ENCODE peak calls at places on chromosome 15, in seven cellular contexts. One of them, this sample, is unnamed.

GRCh38 chr15:66139816-66140215 is 113.7 kb downstream of the MEGF11 start:
- DNase-seq in fibroblast of mammary gland: no peak
- DNase-seq in dorsolateral prefrontal cortex: no peak
- DNase-seq in astrocyte: no peak
- DNase-seq in colonic mucosa: no peak
- DNase-seq in AG10803: no peak
- DNase-seq in astrocyte of the spinal cord: no peak
- DNase-seq in this sample: no peak

GRCh38 chr15:83565553-83566159 is 88.3 kb upstream of the ADAMTSL3 start:
- DNase-seq in dorsolateral prefrontal cortex: no peak
- DNase-seq in fibroblast of mammary gland: peak; percentile 41
- DNase-seq in astrocyte: no peak
- DNase-seq in astrocyte of the spinal cord: peak; percentile 29
- DNase-seq in colonic mucosa: no peak
- DNase-seq in AG10803: peak; percentile 17
- DNase-seq in this sample: no peak

GRCh38 chr15:62532367-62532766 is 367.3 kb upstream of the C2CD4B start:
- DNase-seq in astrocyte: no peak
- DNase-seq in astrocyte of the spinal cord: no peak
- DNase-seq in colonic mucosa: no peak
- DNase-seq in AG10803: no peak
- DNase-seq in fibroblast of mammary gland: no peak
- DNase-seq in dorsolateral prefrontal cortex: no peak
- DNase-seq in this sample: no peak

GRCh38 chr15:95622843-95623242 is 707.7 kb upstream of the NR2F2 start:
- DNase-seq in AG10803: no peak
- DNase-seq in dorsolateral prefrontal cortex: no peak
- DNase-seq in astrocyte of the spinal cord: no peak
- DNase-seq in colonic mucosa: no peak
- DNase-seq in fibroblast of mammary gland: no peak
- DNase-seq in astrocyte: no peak
- DNase-seq in this sample: no peak

GRCh38 chr15:101615414-101615985 is 36.7 kb downstream of the TM2D3 start:
- DNase-seq in astrocyte of the spinal cord: no peak
- DNase-seq in colonic mucosa: no peak
- DNase-seq in astrocyte: no peak
- DNase-seq in fibroblast of mammary gland: peak; percentile 49
- DNase-seq in AG10803: peak; percentile 68
- DNase-seq in dorsolateral prefrontal cortex: no peak
- DNase-seq in this sample: no peak

GRCh38 chr15:80768158-80768557 is 11.0 kb upstream of the CEMIP start:
- DNase-seq in fibroblast of mammary gland: no peak
- DNase-seq in astrocyte: no peak
- DNase-seq in dorsolateral prefrontal cortex: no peak
- DNase-seq in astrocyte of the spinal cord: no peak
- DNase-seq in AG10803: no peak
- DNase-seq in colonic mucosa: no peak
- DNase-seq in this sample: no peak

GRCh38 chr15:88246666-88247446 is 9.7 kb downstream of the NTRK3 start:
- DNase-seq in astrocyte of the spinal cord: peak; percentile 70
- DNase-seq in astrocyte: peak; percentile 27
- DNase-seq in fibroblast of mammary gland: peak; percentile 54
- DNase-seq in dorsolateral prefrontal cortex: peak; percentile 88
- DNase-seq in colonic mucosa: peak; percentile 63
- DNase-seq in AG10803: peak; percentile 55
- DNase-seq in this sample: no peak

GRCh38 chr15:91922701-91923279 is 69.3 kb downstream of the SLCO3A1 start:
- DNase-seq in fibroblast of mammary gland: no peak
- DNase-seq in astrocyte of the spinal cord: no peak
- DNase-seq in AG10803: no peak
- DNase-seq in astrocyte: no peak
- DNase-seq in colonic mucosa: peak; percentile 40
- DNase-seq in dorsolateral prefrontal cortex: no peak
- DNase-seq in this sample: no peak

GRCh38 chr15:25465835-25466234 is 27.0 kb upstream of the UBE3A start:
- DNase-seq in AG10803: no peak
- DNase-seq in astrocyte: no peak
- DNase-seq in astrocyte of the spinal cord: no peak
- DNase-seq in dorsolateral prefrontal cortex: no peak
- DNase-seq in fibroblast of mammary gland: no peak
- DNase-seq in colonic mucosa: no peak
- DNase-seq in this sample: no peak

GRCh38 chr15:38961886-38962285 is 397.3 kb upstream of the RASGRP1 start:
- DNase-seq in colonic mucosa: no peak
- DNase-seq in astrocyte of the spinal cord: no peak
- DNase-seq in AG10803: peak; percentile 74
- DNase-seq in astrocyte: peak; percentile 29
- DNase-seq in dorsolateral prefrontal cortex: no peak
- DNase-seq in fibroblast of mammary gland: peak; percentile 10
- DNase-seq in this sample: no peak

GRCh38 chr15:70258369-70259029 is 160.8 kb upstream of the TLE3 start:
- DNase-seq in colonic mucosa: peak; percentile 28
- DNase-seq in AG10803: no peak
- DNase-seq in dorsolateral prefrontal cortex: no peak
- DNase-seq in astrocyte of the spinal cord: no peak
- DNase-seq in fibroblast of mammary gland: peak; percentile 31
- DNase-seq in astrocyte: peak; percentile 18
- DNase-seq in this sample: no peak

GRCh38 chr15:93063292-93063671 is 25.7 kb downstream of the RGMA start:
- DNase-seq in fibroblast of mammary gland: no peak
- DNase-seq in AG10803: no peak
- DNase-seq in astrocyte: no peak
- DNase-seq in dorsolateral prefrontal cortex: no peak
- DNase-seq in colonic mucosa: no peak
- DNase-seq in astrocyte of the spinal cord: no peak
- DNase-seq in this sample: no peak

GRCh38 chr15:83871808-83872559 is 218.1 kb downstream of the ADAMTSL3 start:
- DNase-seq in astrocyte: peak; percentile 81
- DNase-seq in astrocyte of the spinal cord: peak; percentile 33
- DNase-seq in colonic mucosa: no peak
- DNase-seq in AG10803: peak; percentile 52
- DNase-seq in fibroblast of mammary gland: peak; percentile 78
- DNase-seq in dorsolateral prefrontal cortex: no peak
- DNase-seq in this sample: no peak

GRCh38 chr15:83654379-83655236 is 685 bp downstream of the ADAMTSL3 start:
- DNase-seq in astrocyte: no peak
- DNase-seq in AG10803: no peak
- DNase-seq in dorsolateral prefrontal cortex: no peak
- DNase-seq in fibroblast of mammary gland: peak; percentile 7
- DNase-seq in astrocyte of the spinal cord: no peak
- DNase-seq in colonic mucosa: no peak
- DNase-seq in this sample: no peak

GRCh38 chr15:40481671-40482070 is 10.9 kb downstream of the CHST14 start:
- DNase-seq in astrocyte: no peak
- DNase-seq in AG10803: peak; percentile 23
- DNase-seq in dorsolateral prefrontal cortex: no peak
- DNase-seq in fibroblast of mammary gland: no peak
- DNase-seq in colonic mucosa: no peak
- DNase-seq in astrocyte of the spinal cord: no peak
- DNase-seq in this sample: peak; percentile 85

GRCh38 chr15:24729760-24730159 is 54.2 kb downstream of the NPAP1 start:
- DNase-seq in astrocyte of the spinal cord: no peak
- DNase-seq in fibroblast of mammary gland: no peak
- DNase-seq in astrocyte: no peak
- DNase-seq in dorsolateral prefrontal cortex: no peak
- DNase-seq in AG10803: no peak
- DNase-seq in colonic mucosa: no peak
- DNase-seq in this sample: no peak

GRCh38 chr15:33086500-33087141 is 107.9 kb downstream of the FMN1 start:
- DNase-seq in colonic mucosa: no peak
- DNase-seq in astrocyte of the spinal cord: peak; percentile 82
- DNase-seq in fibroblast of mammary gland: peak; percentile 83
- DNase-seq in AG10803: peak; percentile 82
- DNase-seq in dorsolateral prefrontal cortex: no peak
- DNase-seq in astrocyte: peak; percentile 60
- DNase-seq in this sample: no peak

DNA sequence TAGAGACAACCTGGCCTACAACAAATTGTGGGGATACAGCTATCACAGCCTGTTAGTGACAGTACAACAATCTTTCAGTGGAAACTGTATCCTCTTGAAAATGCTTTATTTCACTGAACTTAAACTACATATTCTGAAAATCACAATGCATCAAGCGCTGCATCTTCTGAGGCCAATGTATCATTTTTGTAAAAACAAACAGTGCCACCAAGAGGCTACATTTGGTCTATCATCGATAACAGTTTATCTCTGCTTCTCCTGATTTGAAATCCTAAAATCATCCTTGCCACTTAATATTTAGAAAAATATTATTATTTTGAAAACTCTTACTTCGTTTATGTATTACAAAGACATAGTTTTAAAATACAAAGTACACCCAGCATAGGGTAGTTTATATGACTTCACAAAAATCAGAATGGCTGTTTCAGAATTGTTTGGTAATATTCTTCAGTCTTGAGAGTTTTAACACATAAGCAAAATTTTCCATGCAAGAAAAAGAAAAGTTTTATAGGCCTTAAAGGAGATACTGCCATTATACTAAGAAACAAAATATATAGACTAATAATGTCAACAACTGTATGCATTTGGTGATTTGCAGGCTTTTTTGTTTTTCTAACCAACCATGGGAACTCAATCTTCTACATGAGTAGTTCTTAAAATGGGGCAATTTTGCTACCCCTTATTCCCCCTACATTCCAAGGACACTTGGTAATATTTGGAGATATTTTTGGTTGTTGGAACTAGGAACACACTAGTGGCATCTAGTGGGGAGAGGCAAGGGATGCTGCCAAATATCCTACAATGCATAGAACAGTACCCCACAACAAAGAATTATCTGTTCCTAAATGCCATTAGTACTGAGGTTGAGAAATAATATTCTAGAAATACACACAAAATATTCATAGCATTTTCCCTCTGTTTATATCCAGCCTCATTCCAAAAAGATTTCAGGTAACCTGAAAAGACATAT is 42.3 kb downstream of the WDR72 start:
- DNase-seq in astrocyte of the spinal cord: peak; percentile 27
- DNase-seq in astrocyte: no peak
- DNase-seq in AG10803: no peak
- DNase-seq in fibroblast of mammary gland: peak; percentile 4
- DNase-seq in dorsolateral prefrontal cortex: no peak
- DNase-seq in colonic mucosa: no peak
- DNase-seq in this sample: no peak
- TF ChIP-seq CTCF in astrocyte of the spinal cord: peak; percentile 30
- TF ChIP-seq CTCF in astrocyte: peak; percentile 37
- TF ChIP-seq CTCF in AG10803: peak; percentile 11
- TF ChIP-seq CTCF in fibroblast of mammary gland: peak; percentile 18
- TF ChIP-seq CTCF in dorsolateral prefrontal cortex: peak; percentile 44
- TF ChIP-seq CTCF in colonic mucosa: no peak
- TF ChIP-seq CTCF in this sample: peak; percentile 44

DNA sequence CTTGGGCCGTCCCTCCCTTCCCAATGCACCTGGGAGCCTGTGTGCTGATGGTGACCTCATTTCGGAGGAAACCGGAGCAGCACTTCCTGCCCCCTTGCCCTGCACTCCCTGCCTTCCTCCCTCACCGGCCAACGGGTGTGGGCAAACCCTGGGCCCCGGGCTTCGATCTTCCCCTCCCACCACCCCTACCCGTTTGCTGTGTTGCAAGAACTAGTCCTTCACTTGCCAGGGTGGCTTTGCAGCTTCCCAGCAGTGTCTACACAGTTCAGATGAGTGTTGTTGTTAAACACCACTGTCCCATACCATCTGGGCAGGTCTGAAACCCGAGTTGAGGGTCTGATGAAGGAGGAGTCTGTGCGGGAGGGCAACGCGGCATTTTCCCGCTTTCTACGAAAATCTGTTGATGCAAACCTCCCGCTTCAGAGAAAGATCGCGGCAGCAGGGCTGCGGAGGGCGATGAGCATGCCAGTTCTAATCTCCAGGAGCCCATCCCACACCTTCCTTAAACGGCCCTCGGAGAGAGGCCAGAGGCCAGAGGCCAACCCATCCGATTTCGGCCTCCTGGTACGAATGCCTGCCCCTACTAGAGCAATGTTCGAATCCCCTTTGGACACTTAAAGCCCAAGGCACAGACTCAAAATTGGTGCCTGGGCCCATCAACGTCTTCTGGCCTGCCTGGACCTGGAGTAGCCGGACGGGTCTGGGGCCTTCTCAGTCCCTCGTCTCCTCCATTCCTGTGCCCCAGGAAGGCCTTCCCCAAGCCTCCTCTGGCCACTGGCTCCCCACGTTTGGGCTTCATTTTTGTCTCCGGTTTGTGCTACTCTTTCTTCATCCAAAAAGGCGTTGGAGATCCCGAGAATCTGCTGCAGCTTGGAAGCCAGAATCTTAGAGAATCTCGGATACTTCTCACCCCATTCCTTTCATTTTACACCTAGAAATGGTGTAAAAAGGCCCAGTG is 35.8 kb upstream of the POLG start:
- DNase-seq in colonic mucosa: no peak
- DNase-seq in fibroblast of mammary gland: no peak
- DNase-seq in AG10803: no peak
- DNase-seq in dorsolateral prefrontal cortex: no peak
- DNase-seq in astrocyte of the spinal cord: no peak
- DNase-seq in astrocyte: no peak
- DNase-seq in this sample: no peak
- H3K4me3 ChIP-seq in colonic mucosa: no peak overlapping the region
- H3K4me3 ChIP-seq in fibroblast of mammary gland: no peak overlapping the region
- H3K4me3 ChIP-seq in AG10803: no peak overlapping the region
- H3K4me3 ChIP-seq in dorsolateral prefrontal cortex: peak overlapping the region; percentile 69
- H3K4me3 ChIP-seq in astrocyte of the spinal cord: no peak overlapping the region
- H3K4me3 ChIP-seq in astrocyte: peak overlapping the region; percentile 33
- H3K4me3 ChIP-seq in this sample: no peak overlapping the region

GRCh38 chr15:68834356-68834755 is 13.7 kb upstream of the ANP32A start:
- DNase-seq in astrocyte: no peak
- DNase-seq in fibroblast of mammary gland: no peak
- DNase-seq in dorsolateral prefrontal cortex: no peak
- DNase-seq in astrocyte of the spinal cord: no peak
- DNase-seq in colonic mucosa: no peak
- DNase-seq in AG10803: no peak
- DNase-seq in this sample: no peak

GRCh38 chr15:68830141-68830540 is 9.4 kb upstream of the ANP32A start:
- DNase-seq in astrocyte: no peak
- DNase-seq in dorsolateral prefrontal cortex: no peak
- DNase-seq in AG10803: no peak
- DNase-seq in colonic mucosa: no peak
- DNase-seq in fibroblast of mammary gland: no peak
- DNase-seq in astrocyte of the spinal cord: no peak
- DNase-seq in this sample: no peak

GRCh38 chr15:68823561-68823960 is 2.9 kb upstream of the ANP32A start:
- DNase-seq in astrocyte of the spinal cord: no peak
- DNase-seq in dorsolateral prefrontal cortex: no peak
- DNase-seq in AG10803: no peak
- DNase-seq in fibroblast of mammary gland: no peak
- DNase-seq in colonic mucosa: no peak
- DNase-seq in astrocyte: no peak
- DNase-seq in this sample: no peak

GRCh38 chr15:68833734-68834334 is 13.1 kb upstream of the ANP32A start:
- DNase-seq in colonic mucosa: no peak
- DNase-seq in dorsolateral prefrontal cortex: no peak
- DNase-seq in astrocyte of the spinal cord: no peak
- DNase-seq in AG10803: no peak
- DNase-seq in astrocyte: no peak
- DNase-seq in fibroblast of mammary gland: no peak
- DNase-seq in this sample: no peak

GRCh38 chr15:68829068-68829467 is 8.4 kb upstream of the ANP32A start:
- DNase-seq in AG10803: no peak
- DNase-seq in dorsolateral prefrontal cortex: no peak
- DNase-seq in colonic mucosa: no peak
- DNase-seq in astrocyte: no peak
- DNase-seq in fibroblast of mammary gland: peak; percentile 35
- DNase-seq in astrocyte of the spinal cord: no peak
- DNase-seq in this sample: no peak
- TF ChIP-seq CTCF in AG10803: peak; percentile 34
- TF ChIP-seq CTCF in dorsolateral prefrontal cortex: peak; percentile 51
- TF ChIP-seq CTCF in colonic mucosa: peak; percentile 17
- TF ChIP-seq CTCF in astrocyte: peak; percentile 21
- TF ChIP-seq CTCF in fibroblast of mammary gland: peak; percentile 42
- TF ChIP-seq CTCF in astrocyte of the spinal cord: peak; percentile 53
- TF ChIP-seq CTCF in this sample: peak; percentile 51

GRCh38 chr15:43516185-43516584 is 1.2 kb upstream of the MAP1A start:
- DNase-seq in colonic mucosa: peak; percentile 47
- DNase-seq in dorsolateral prefrontal cortex: no peak
- DNase-seq in astrocyte: no peak
- DNase-seq in fibroblast of mammary gland: peak; percentile 78
- DNase-seq in astrocyte of the spinal cord: no peak
- DNase-seq in AG10803: peak; percentile 80
- DNase-seq in this sample: no peak
- H3K4me3 ChIP-seq in colonic mucosa: no peak overlapping the region
- H3K4me3 ChIP-seq in dorsolateral prefrontal cortex: peak overlapping the region; percentile 75
- H3K4me3 ChIP-seq in astrocyte: peak overlapping the region; percentile 82
- H3K4me3 ChIP-seq in fibroblast of mammary gland: no peak overlapping the region
- H3K4me3 ChIP-seq in astrocyte of the spinal cord: peak overlapping the region; percentile 74
- H3K4me3 ChIP-seq in AG10803: peak overlapping the region; percentile 98
- H3K4me3 ChIP-seq in this sample: no peak overlapping the region

This sample was measured in retinal pigment epithelial cell.